ENCODE peak calls at places on chromosomes 7 and 10, in eight cellular contexts. B is neural progenitor cell, F is GM23338, J is IMR-90, Z is body of pancreas, W is HCT116, T is cardiac muscle cell, I is neuronal stem cell. N is an unnamed sample.
A peak's percentile ranks its signal among the peaks of the same experiment; 100 is the strongest.

GRCh38 chr7:149776848-149777407 is 3.5 kb upstream of the ZNF467 start:
- DNase-seq in W (no peak), T (no peak), I (no peak), Z (no peak), B (no peak), F (no peak), J (no peak), N (no peak)

GRCh38 chr10:86932674-86933073 is 24.7 kb downstream of the MMRN2 start:
- DNase-seq in W (no peak), F (no peak), I (no peak), J (no peak), Z (no peak), T (no peak), B (no peak), N (no peak)

GRCh38 chr7:126780993-126781392 is 471.7 kb downstream of the GRM8 start:
- DNase-seq in T (no peak), F (no peak), I (no peak), W (no peak), B (no peak), Z (no peak), J (no peak), N (no peak)

GRCh38 chr10:43255644-43256431 is 11.0 kb downstream of the RASGEF1A start:
- DNase-seq in B (peak; percentile 71), I (no peak), T (peak; percentile 15), W (peak; percentile 21), Z (no peak), J (no peak), F (peak; percentile 86), N (peak; percentile 41)

GRCh38 chr10:14952851-14953451 is 945 bp downstream of the DCLRE1C start:
- DNase-seq in W (no peak), J (peak; percentile 16), Z (no peak), B (peak; percentile 58), T (no peak), I (peak; percentile 30), F (peak; percentile 50), N (no peak)

GRCh38 chr10:5155951-5156350 is 29.0 kb downstream of the AKR1C8 start:
- DNase-seq in W (no peak), T (peak; percentile 1), I (no peak), Z (no peak), B (no peak), F (no peak), J (no peak), N (no peak)

GRCh38 chr10:17353568-17353967 is 100.8 kb downstream of the ST8SIA6 start:
- DNase-seq in T (no peak), F (no peak), I (no peak), Z (no peak), B (no peak), W (peak; percentile 68), J (peak; percentile 6), N (no peak)

GRCh38 chr7:157276091-157276561 is 60.7 kb upstream of the DNAJB6 start:
- DNase-seq in J (no peak), T (no peak), B (no peak), Z (no peak), I (no peak), W (no peak), F (no peak), N (no peak)

GRCh38 chr10:124353896-124354295 is 64.8 kb downstream of the OAT start:
- DNase-seq in J (no peak), T (no peak), F (no peak), Z (no peak), I (no peak), B (peak; percentile 18), W (no peak), N (no peak)

GRCh38 chr10:95758351-95759025 is 2.5 kb downstream of the ENTPD1 start:
- DNase-seq in J (peak; percentile 6), T (no peak), B (no peak), Z (no peak), I (no peak), W (no peak), F (no peak), N (no peak)

GRCh38 chr7:102916426-102916825 is 3.6 kb downstream of the LRRC17 start:
- DNase-seq in I (no peak), B (peak; percentile 8), F (no peak), T (peak; percentile 70), Z (no peak), W (no peak), J (peak; percentile 84), N (no peak)

GRCh38 chr7:142787034-142787768 is 16.4 kb downstream of the PRSS2 start:
- DNase-seq in B (no peak), J (no peak), I (no peak), F (no peak), T (no peak), Z (no peak), W (no peak), N (no peak)

GRCh38 chr7:30514177-30514576 is 9.5 kb upstream of the GGCT start:
- DNase-seq in B (no peak), F (no peak), I (no peak), W (no peak), Z (no peak), T (no peak), J (no peak), N (no peak)

GRCh38 chr10:7474388-7474787 is 63.6 kb upstream of the SFMBT2 start:
- DNase-seq in I (no peak), W (no peak), B (no peak), Z (no peak), T (no peak), F (no peak), J (no peak), N (no peak)
- H3K4me1 ChIP-seq in I (peaks cover 2% of the 10 kb centered on the region), W (no peaks in the 10 kb centered on the region), B (peaks cover 12% of the 10 kb centered on the region), Z (peaks cover 4% of the 10 kb centered on the region), T (peaks cover 13% of the 10 kb centered on the region), F (no peaks in the 10 kb centered on the region), J (no peaks in the 10 kb centered on the region), N (no peaks in the 10 kb centered on the region)

DNA sequence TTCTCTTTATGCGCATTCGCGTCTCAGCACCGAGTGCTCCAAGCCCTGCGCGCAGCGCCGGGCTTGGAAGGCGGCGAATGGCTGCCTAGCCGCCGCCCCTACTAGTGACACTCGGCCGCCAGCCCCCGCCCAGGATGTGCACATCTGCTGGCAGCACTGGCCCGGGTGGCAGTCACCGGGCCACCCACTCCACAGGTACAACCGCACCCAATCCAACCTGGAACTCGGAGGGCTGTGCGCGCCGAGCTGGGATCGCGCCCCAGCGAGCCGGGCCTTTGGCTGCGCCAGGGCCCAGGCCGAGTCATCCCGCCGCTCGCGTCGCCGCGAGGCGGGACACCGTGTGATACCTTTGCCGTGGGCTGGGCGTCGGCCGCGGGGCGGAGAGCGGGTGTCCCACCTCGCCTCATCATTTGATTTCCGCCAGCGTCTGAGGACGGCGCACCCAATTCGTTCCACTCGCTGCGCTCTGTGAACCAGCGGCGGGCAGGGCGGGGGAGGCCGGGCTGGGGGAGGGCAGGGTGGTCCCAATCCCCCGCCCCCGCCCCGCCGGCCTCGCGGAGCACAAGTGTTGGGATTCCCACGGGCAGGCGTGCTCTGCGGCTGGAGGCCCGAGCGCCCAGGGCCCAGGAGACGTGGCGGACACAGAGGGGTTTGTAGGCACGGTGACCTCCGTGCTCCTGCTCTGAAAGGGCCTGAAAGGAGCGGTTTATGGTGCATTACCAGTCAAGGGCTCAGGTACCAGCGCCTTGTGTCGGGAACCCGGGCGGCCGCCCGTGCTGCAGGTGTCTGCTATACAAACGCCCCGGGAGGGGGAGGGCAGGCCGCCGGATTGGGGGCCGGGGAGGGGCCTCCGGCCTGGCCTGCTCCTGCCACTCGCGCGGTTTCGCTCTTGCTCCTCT is 17.8 kb upstream of the PTF1A start:
- DNase-seq in Z (peak; percentile 70), T (no peak), W (no peak), J (no peak), F (peak; percentile 49), B (peak; percentile 46), I (no peak), N (no peak)
- H3K27me3 ChIP-seq in Z (no peaks in the 10 kb centered on the region), T (peaks cover 100% of the 10 kb centered on the region), W (peaks cover 29% of the 10 kb centered on the region), J (peaks cover 25% of the 10 kb centered on the region), F (peaks cover 100% of the 10 kb centered on the region), B (peaks cover 100% of the 10 kb centered on the region), I (peaks cover 79% of the 10 kb centered on the region), N (peaks cover 80% of the 10 kb centered on the region)

GRCh38 chr10:98444314-98445006 is 2.3 kb downstream of the HPS1 start:
- DNase-seq in Z (no peak), I (no peak), B (no peak), J (no peak), W (no peak), F (no peak), T (no peak), N (no peak)

GRCh38 chr10:98446656-98447221 is at the start of gene HPS1:
- DNase-seq in Z (peak; percentile 76), T (peak; percentile 82), B (peak; percentile 78), I (peak; percentile 26), J (peak; percentile 58), F (peak; percentile 73), W (no peak), N (no peak)

GRCh38 chr10:98446121-98446655 is 547 bp downstream of the HPS1 start:
- DNase-seq in B (peak; percentile 62), W (no peak), Z (peak; percentile 34), J (peak; percentile 21), T (peak; percentile 37), I (peak; percentile 30), F (peak; percentile 64), N (no peak)

GRCh38 chr10:98449287-98449686 is 2.6 kb upstream of the HPS1 start:
- DNase-seq in B (no peak), J (no peak), F (no peak), W (no peak), Z (no peak), T (no peak), I (no peak), N (no peak)

GRCh38 chr10:98445200-98445812 is 1.4 kb downstream of the HPS1 start:
- DNase-seq in J (no peak), W (no peak), T (no peak), B (no peak), I (no peak), F (no peak), Z (no peak), N (no peak)
- H3K27ac ChIP-seq in J (no peak overlapping the region), W (no peak overlapping the region), T (peak overlapping the region; percentile 67), B (no peak overlapping the region), I (no peak overlapping the region), F (no peak overlapping the region), Z (peak overlapping the region; percentile 90), N (no peak overlapping the region)

DNA sequence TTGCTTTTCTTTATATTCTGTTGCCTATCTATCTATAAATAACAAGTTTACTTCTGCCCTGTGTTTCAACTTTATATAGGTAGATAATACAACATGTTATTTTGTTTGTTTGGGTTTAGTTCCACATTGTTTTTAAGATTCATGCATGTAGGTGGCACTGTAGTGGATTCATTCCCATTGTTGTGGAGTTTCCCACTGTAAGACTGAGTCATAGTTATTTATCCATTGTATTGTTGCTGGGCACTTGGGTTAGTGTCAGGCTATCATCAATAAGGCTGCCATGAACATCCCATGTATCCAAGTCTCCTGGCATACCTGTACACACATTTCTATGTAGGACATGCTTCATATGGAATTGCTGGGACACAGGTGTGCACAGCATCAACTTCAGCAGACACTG is 127.7 kb downstream of the ARHGAP22 start:
- DNase-seq in I (no peak), T (no peak), F (no peak), Z (no peak), J (no peak), W (no peak), B (no peak), N (no peak)
- H3K4me1 ChIP-seq in I (no peaks in the 10 kb centered on the region), T (peaks cover 13% of the 10 kb centered on the region), F (peaks cover 9% of the 10 kb centered on the region), Z (no peaks in the 10 kb centered on the region), J (no peaks in the 10 kb centered on the region), W (no peaks in the 10 kb centered on the region), B (peaks cover 11% of the 10 kb centered on the region), N (peaks cover 6% of the 10 kb centered on the region)